ENCODE peak calls at places on chromosomes 12 and 14, in eight cellular contexts. One of them, this sample, is unnamed.

GRCh38 chr14:91078095-91078737 is 17.8 kb upstream of the RPS6KA5 start:
- DNase-seq in CD8-positive, alpha-beta T cell: peak; percentile 55
- DNase-seq in AG04450: no peak
- DNase-seq in brain microvascular endothelial cell: no peak
- DNase-seq in CD4-positive, alpha-beta memory T cell: peak; percentile 82
- DNase-seq in upper lobe of left lung: no peak
- DNase-seq in psoas muscle: no peak
- DNase-seq in tibial nerve: no peak
- DNase-seq in this sample: peak; percentile 27

GRCh38 chr14:64444984-64445845 is 20.1 kb upstream of the AKAP5 start:
- DNase-seq in CD4-positive, alpha-beta memory T cell: peak; percentile 21
- DNase-seq in CD8-positive, alpha-beta T cell: no peak
- DNase-seq in tibial nerve: no peak
- DNase-seq in brain microvascular endothelial cell: peak; percentile 88
- DNase-seq in AG04450: peak; percentile 42
- DNase-seq in upper lobe of left lung: no peak
- DNase-seq in psoas muscle: no peak
- DNase-seq in this sample: peak; percentile 50

GRCh38 chr14:100104523-100105300 is 39.5 kb downstream of the EVL start:
- DNase-seq in AG04450: no peak
- DNase-seq in CD8-positive, alpha-beta T cell: no peak
- DNase-seq in psoas muscle: no peak
- DNase-seq in tibial nerve: no peak
- DNase-seq in CD4-positive, alpha-beta memory T cell: no peak
- DNase-seq in upper lobe of left lung: no peak
- DNase-seq in brain microvascular endothelial cell: peak; percentile 60
- DNase-seq in this sample: no peak

GRCh38 chr12:69415471-69416275 is 54.5 kb upstream of the FRS2 start:
- DNase-seq in upper lobe of left lung: no peak
- DNase-seq in psoas muscle: peak; percentile 34
- DNase-seq in tibial nerve: peak; percentile 80
- DNase-seq in AG04450: peak; percentile 88
- DNase-seq in brain microvascular endothelial cell: peak; percentile 86
- DNase-seq in CD8-positive, alpha-beta T cell: no peak
- DNase-seq in CD4-positive, alpha-beta memory T cell: no peak
- DNase-seq in this sample: peak; percentile 6

GRCh38 chr14:103725001-103725682 is 9.5 kb downstream of the ZFYVE21 start:
- DNase-seq in AG04450: no peak
- DNase-seq in psoas muscle: no peak
- DNase-seq in CD8-positive, alpha-beta T cell: no peak
- DNase-seq in CD4-positive, alpha-beta memory T cell: no peak
- DNase-seq in tibial nerve: no peak
- DNase-seq in brain microvascular endothelial cell: no peak
- DNase-seq in upper lobe of left lung: peak; percentile 77
- DNase-seq in this sample: no peak

GRCh38 chr14:92519246-92520101 is 5.9 kb downstream of the RIN3 start:
- DNase-seq in CD8-positive, alpha-beta T cell: no peak
- DNase-seq in upper lobe of left lung: peak; percentile 56
- DNase-seq in psoas muscle: no peak
- DNase-seq in brain microvascular endothelial cell: no peak
- DNase-seq in tibial nerve: no peak
- DNase-seq in CD4-positive, alpha-beta memory T cell: no peak
- DNase-seq in AG04450: no peak
- DNase-seq in this sample: no peak

GRCh38 chr12:19234991-19235876 is 105.7 kb downstream of the PLEKHA5 start:
- DNase-seq in CD4-positive, alpha-beta memory T cell: no peak
- DNase-seq in CD8-positive, alpha-beta T cell: no peak
- DNase-seq in upper lobe of left lung: no peak
- DNase-seq in brain microvascular endothelial cell: peak; percentile 44
- DNase-seq in psoas muscle: no peak
- DNase-seq in AG04450: no peak
- DNase-seq in tibial nerve: no peak
- DNase-seq in this sample: no peak

GRCh38 chr12:20561886-20562285 is 133.2 kb upstream of the SLCO1C1 start:
- DNase-seq in CD8-positive, alpha-beta T cell: no peak
- DNase-seq in upper lobe of left lung: peak; percentile 21
- DNase-seq in AG04450: no peak
- DNase-seq in tibial nerve: no peak
- DNase-seq in psoas muscle: no peak
- DNase-seq in brain microvascular endothelial cell: peak; percentile 7
- DNase-seq in CD4-positive, alpha-beta memory T cell: no peak
- DNase-seq in this sample: no peak

GRCh38 chr12:66154776-66155175 is 15.0 kb downstream of the TMBIM4 start:
- DNase-seq in CD8-positive, alpha-beta T cell: no peak
- DNase-seq in brain microvascular endothelial cell: no peak
- DNase-seq in CD4-positive, alpha-beta memory T cell: no peak
- DNase-seq in tibial nerve: no peak
- DNase-seq in AG04450: no peak
- DNase-seq in psoas muscle: no peak
- DNase-seq in upper lobe of left lung: no peak
- DNase-seq in this sample: no peak

GRCh38 chr14:53916239-53916638 is 40.4 kb downstream of the BMP4 start:
- DNase-seq in upper lobe of left lung: no peak
- DNase-seq in psoas muscle: no peak
- DNase-seq in AG04450: no peak
- DNase-seq in tibial nerve: no peak
- DNase-seq in brain microvascular endothelial cell: no peak
- DNase-seq in CD4-positive, alpha-beta memory T cell: no peak
- DNase-seq in CD8-positive, alpha-beta T cell: no peak
- DNase-seq in this sample: no peak

GRCh38 chr12:13462450-13462849 is 265.9 kb downstream of the EMP1 start:
- DNase-seq in CD8-positive, alpha-beta T cell: no peak
- DNase-seq in AG04450: no peak
- DNase-seq in brain microvascular endothelial cell: no peak
- DNase-seq in psoas muscle: no peak
- DNase-seq in upper lobe of left lung: no peak
- DNase-seq in CD4-positive, alpha-beta memory T cell: no peak
- DNase-seq in tibial nerve: no peak
- DNase-seq in this sample: no peak

GRCh38 chr14:104722938-104723650 is 935 bp upstream of the ADSS1 start:
- DNase-seq in tibial nerve: no peak
- DNase-seq in AG04450: no peak
- DNase-seq in psoas muscle: no peak
- DNase-seq in brain microvascular endothelial cell: no peak
- DNase-seq in upper lobe of left lung: no peak
- DNase-seq in CD8-positive, alpha-beta T cell: no peak
- DNase-seq in CD4-positive, alpha-beta memory T cell: no peak
- DNase-seq in this sample: no peak

GRCh38 chr14:24317141-24317927 is 6.0 kb downstream of the LTB4R start:
- DNase-seq in AG04450: no peak
- DNase-seq in CD4-positive, alpha-beta memory T cell: no peak
- DNase-seq in CD8-positive, alpha-beta T cell: no peak
- DNase-seq in brain microvascular endothelial cell: no peak
- DNase-seq in upper lobe of left lung: no peak
- DNase-seq in tibial nerve: no peak
- DNase-seq in psoas muscle: no peak
- DNase-seq in this sample: no peak

GRCh38 chr14:24315243-24315806 is 4.0 kb downstream of the LTB4R start:
- DNase-seq in brain microvascular endothelial cell: no peak
- DNase-seq in upper lobe of left lung: no peak
- DNase-seq in psoas muscle: no peak
- DNase-seq in tibial nerve: no peak
- DNase-seq in CD8-positive, alpha-beta T cell: no peak
- DNase-seq in AG04450: no peak
- DNase-seq in CD4-positive, alpha-beta memory T cell: no peak
- DNase-seq in this sample: no peak

GRCh38 chr14:24316597-24316950 is 5.3 kb downstream of the LTB4R start:
- DNase-seq in CD8-positive, alpha-beta T cell: no peak
- DNase-seq in AG04450: no peak
- DNase-seq in CD4-positive, alpha-beta memory T cell: no peak
- DNase-seq in brain microvascular endothelial cell: no peak
- DNase-seq in tibial nerve: no peak
- DNase-seq in upper lobe of left lung: no peak
- DNase-seq in psoas muscle: no peak
- DNase-seq in this sample: no peak

GRCh38 chr14:24314377-24315193 is 3.3 kb downstream of the LTB4R start:
- DNase-seq in CD4-positive, alpha-beta memory T cell: no peak
- DNase-seq in brain microvascular endothelial cell: no peak
- DNase-seq in psoas muscle: no peak
- DNase-seq in upper lobe of left lung: no peak
- DNase-seq in AG04450: no peak
- DNase-seq in tibial nerve: no peak
- DNase-seq in CD8-positive, alpha-beta T cell: no peak
- DNase-seq in this sample: no peak

GRCh38 chr14:24315807-24316596 is 4.7 kb downstream of the LTB4R start:
- DNase-seq in upper lobe of left lung: peak; percentile 90
- DNase-seq in AG04450: no peak
- DNase-seq in CD8-positive, alpha-beta T cell: no peak
- DNase-seq in psoas muscle: peak; percentile 60
- DNase-seq in tibial nerve: no peak
- DNase-seq in brain microvascular endothelial cell: no peak
- DNase-seq in CD4-positive, alpha-beta memory T cell: no peak
- DNase-seq in this sample: no peak
- H3K4me3 ChIP-seq in upper lobe of left lung: peak overlapping the region; percentile 25
- H3K4me3 ChIP-seq in AG04450: no peak overlapping the region
- H3K4me3 ChIP-seq in CD8-positive, alpha-beta T cell: no peak overlapping the region
- H3K4me3 ChIP-seq in psoas muscle: peak overlapping the region; percentile 34
- H3K4me3 ChIP-seq in tibial nerve: no peak overlapping the region
- H3K4me3 ChIP-seq in brain microvascular endothelial cell: no peak overlapping the region
- H3K4me3 ChIP-seq in CD4-positive, alpha-beta memory T cell: no peak overlapping the region
- H3K4me3 ChIP-seq in this sample: no peak overlapping the region

GRCh38 chr14:61322011-61322798 is 826 bp downstream of the PRKCH start:
- DNase-seq in CD4-positive, alpha-beta memory T cell: peak; percentile 51
- DNase-seq in brain microvascular endothelial cell: no peak
- DNase-seq in upper lobe of left lung: peak; percentile 91
- DNase-seq in psoas muscle: peak; percentile 45
- DNase-seq in CD8-positive, alpha-beta T cell: peak; percentile 66
- DNase-seq in tibial nerve: no peak
- DNase-seq in AG04450: no peak
- DNase-seq in this sample: peak; percentile 73

GRCh38 chr14:61319706-61320105 is 1.7 kb upstream of the PRKCH start:
- DNase-seq in brain microvascular endothelial cell: no peak
- DNase-seq in tibial nerve: no peak
- DNase-seq in psoas muscle: no peak
- DNase-seq in CD4-positive, alpha-beta memory T cell: no peak
- DNase-seq in upper lobe of left lung: no peak
- DNase-seq in AG04450: no peak
- DNase-seq in CD8-positive, alpha-beta T cell: no peak
- DNase-seq in this sample: no peak

GRCh38 chr14:61320806-61321384 is 484 bp upstream of the PRKCH start:
- DNase-seq in tibial nerve: no peak
- DNase-seq in AG04450: no peak
- DNase-seq in CD4-positive, alpha-beta memory T cell: peak; percentile 12
- DNase-seq in psoas muscle: peak; percentile 30
- DNase-seq in upper lobe of left lung: peak; percentile 21
- DNase-seq in brain microvascular endothelial cell: no peak
- DNase-seq in CD8-positive, alpha-beta T cell: no peak
- DNase-seq in this sample: no peak

GRCh38 chr14:61322799-61323290 is 1.5 kb downstream of the PRKCH start:
- DNase-seq in brain microvascular endothelial cell: no peak
- DNase-seq in CD4-positive, alpha-beta memory T cell: peak; percentile 60
- DNase-seq in CD8-positive, alpha-beta T cell: peak; percentile 73
- DNase-seq in psoas muscle: no peak
- DNase-seq in AG04450: no peak
- DNase-seq in upper lobe of left lung: no peak
- DNase-seq in tibial nerve: no peak
- DNase-seq in this sample: no peak

DNA sequence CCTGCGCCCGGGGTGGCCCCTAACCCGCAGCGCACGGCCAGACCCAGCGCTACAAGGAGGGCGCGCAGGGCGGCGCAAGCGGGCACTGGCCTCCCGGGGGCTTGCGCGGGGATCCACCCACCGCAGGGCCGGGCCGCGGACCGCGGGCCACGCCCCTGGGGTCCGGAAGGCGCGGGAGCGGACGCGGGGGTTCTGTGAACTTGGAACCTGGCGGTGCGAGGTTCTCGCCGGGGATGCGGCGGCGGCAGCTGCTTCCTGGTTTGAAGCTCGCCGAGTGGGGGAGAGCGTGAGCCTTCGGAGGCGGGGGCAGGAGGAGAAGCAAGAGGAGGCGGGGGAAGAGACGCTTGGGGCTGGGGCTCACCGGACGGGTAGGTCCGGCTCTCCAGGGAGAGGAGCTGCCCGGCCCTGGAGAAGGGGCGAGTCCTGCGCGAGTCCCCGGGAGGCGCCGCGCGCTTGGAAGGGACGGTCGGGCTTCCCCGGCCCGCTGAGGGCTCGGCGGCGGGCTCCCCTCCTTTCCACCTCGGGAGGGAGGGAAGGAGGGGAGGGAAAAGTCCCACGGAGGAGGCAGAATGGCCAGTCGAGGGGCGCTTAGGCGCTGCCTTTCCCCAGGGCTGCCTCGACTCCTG is at the start of gene PRKCH:
- DNase-seq in tibial nerve: peak; percentile 47
- DNase-seq in upper lobe of left lung: peak; percentile 94
- DNase-seq in CD8-positive, alpha-beta T cell: peak; percentile 90
- DNase-seq in CD4-positive, alpha-beta memory T cell: peak; percentile 84
- DNase-seq in AG04450: no peak
- DNase-seq in psoas muscle: peak; percentile 72
- DNase-seq in brain microvascular endothelial cell: peak; percentile 33
- DNase-seq in this sample: peak; percentile 86
- H3K4me3 ChIP-seq in tibial nerve: peak within 1 kb of the TSS; percentile 65
- H3K4me3 ChIP-seq in upper lobe of left lung: peak within 1 kb of the TSS; percentile 78
- H3K4me3 ChIP-seq in CD8-positive, alpha-beta T cell: peak within 1 kb of the TSS; percentile 90
- H3K4me3 ChIP-seq in CD4-positive, alpha-beta memory T cell: peak within 1 kb of the TSS; percentile 85
- H3K4me3 ChIP-seq in AG04450: peak within 1 kb of the TSS; percentile 52
- H3K4me3 ChIP-seq in psoas muscle: peak within 1 kb of the TSS; percentile 83
- H3K4me3 ChIP-seq in brain microvascular endothelial cell: peak within 1 kb of the TSS; percentile 56
- H3K4me3 ChIP-seq in this sample: peak within 1 kb of the TSS; percentile 83

GRCh38 chr12:26028953-26029740 is 70.7 kb downstream of the RASSF8 start:
- DNase-seq in CD8-positive, alpha-beta T cell: no peak
- DNase-seq in tibial nerve: peak; percentile 54
- DNase-seq in AG04450: peak; percentile 26
- DNase-seq in brain microvascular endothelial cell: peak; percentile 45
- DNase-seq in psoas muscle: no peak
- DNase-seq in CD4-positive, alpha-beta memory T cell: peak; percentile 2
- DNase-seq in upper lobe of left lung: no peak
- DNase-seq in this sample: no peak
- H3K4me3 ChIP-seq in CD8-positive, alpha-beta T cell: no peak overlapping the region
- H3K4me3 ChIP-seq in tibial nerve: no peak overlapping the region
- H3K4me3 ChIP-seq in AG04450: no peak overlapping the region
- H3K4me3 ChIP-seq in brain microvascular endothelial cell: no peak overlapping the region
- H3K4me3 ChIP-seq in psoas muscle: no peak overlapping the region
- H3K4me3 ChIP-seq in CD4-positive, alpha-beta memory T cell: no peak overlapping the region
- H3K4me3 ChIP-seq in upper lobe of left lung: no peak overlapping the region
- H3K4me3 ChIP-seq in this sample: no peak overlapping the region

GRCh38 chr14:55274144-55274543 is 2.9 kb downstream of the FBXO34 start:
- DNase-seq in CD8-positive, alpha-beta T cell: no peak
- DNase-seq in psoas muscle: no peak
- DNase-seq in tibial nerve: no peak
- DNase-seq in upper lobe of left lung: no peak
- DNase-seq in CD4-positive, alpha-beta memory T cell: no peak
- DNase-seq in brain microvascular endothelial cell: no peak
- DNase-seq in AG04450: no peak
- DNase-seq in this sample: no peak

GRCh38 chr14:55270832-55271571 is at the start of gene FBXO34:
- DNase-seq in CD8-positive, alpha-beta T cell: peak; percentile 100
- DNase-seq in tibial nerve: peak; percentile 100
- DNase-seq in brain microvascular endothelial cell: peak; percentile 97
- DNase-seq in psoas muscle: peak; percentile 100
- DNase-seq in AG04450: peak; percentile 90
- DNase-seq in CD4-positive, alpha-beta memory T cell: peak; percentile 100
- DNase-seq in upper lobe of left lung: peak; percentile 99
- DNase-seq in this sample: peak; percentile 98

GRCh38 chr14:55272922-55273321 is 1.7 kb downstream of the FBXO34 start:
- DNase-seq in CD8-positive, alpha-beta T cell: no peak
- DNase-seq in psoas muscle: no peak
- DNase-seq in upper lobe of left lung: no peak
- DNase-seq in tibial nerve: no peak
- DNase-seq in AG04450: no peak
- DNase-seq in brain microvascular endothelial cell: no peak
- DNase-seq in CD4-positive, alpha-beta memory T cell: no peak
- DNase-seq in this sample: no peak

GRCh38 chr14:55272415-55272786 is 1.2 kb downstream of the FBXO34 start:
- DNase-seq in CD8-positive, alpha-beta T cell: no peak
- DNase-seq in CD4-positive, alpha-beta memory T cell: no peak
- DNase-seq in psoas muscle: no peak
- DNase-seq in brain microvascular endothelial cell: no peak
- DNase-seq in upper lobe of left lung: no peak
- DNase-seq in AG04450: no peak
- DNase-seq in tibial nerve: no peak
- DNase-seq in this sample: no peak

GRCh38 chr14:55271572-55272414 is 572 bp downstream of the FBXO34 start:
- DNase-seq in psoas muscle: peak; percentile 64
- DNase-seq in upper lobe of left lung: peak; percentile 90
- DNase-seq in AG04450: no peak
- DNase-seq in brain microvascular endothelial cell: peak; percentile 76
- DNase-seq in tibial nerve: peak; percentile 49
- DNase-seq in CD4-positive, alpha-beta memory T cell: peak; percentile 58
- DNase-seq in CD8-positive, alpha-beta T cell: peak; percentile 63
- DNase-seq in this sample: peak; percentile 82
- H3K4me3 ChIP-seq in psoas muscle: peak overlapping the region; percentile 93
- H3K4me3 ChIP-seq in upper lobe of left lung: peak overlapping the region; percentile 94
- H3K4me3 ChIP-seq in AG04450: peak overlapping the region; percentile 95
- H3K4me3 ChIP-seq in brain microvascular endothelial cell: peak overlapping the region; percentile 98
- H3K4me3 ChIP-seq in tibial nerve: peak overlapping the region; percentile 86
- H3K4me3 ChIP-seq in CD4-positive, alpha-beta memory T cell: peak overlapping the region; percentile 76
- H3K4me3 ChIP-seq in CD8-positive, alpha-beta T cell: peak overlapping the region; percentile 92
- H3K4me3 ChIP-seq in this sample: peak overlapping the region; percentile 100

This sample was measured in GM06990.